ENCODE peak calls at places on chromosome 12, in seven cellular contexts. One of them, this sample, is unnamed.

GRCh38 chr12:69274861-69275260 is 35.5 kb downstream of the CPSF6 start:
- DNase-seq in GDM1: no peak
- DNase-seq in OCI-M1: no peak
- DNase-seq in CD4-positive, alpha-beta T cell: no peak
- DNase-seq in Calu3: no peak
- DNase-seq in T-helper 2 cell: no peak
- DNase-seq in HT1080: no peak
- DNase-seq in this sample: no peak

GRCh38 chr12:44795970-44796369 is 80.1 kb downstream of the NELL2 start:
- DNase-seq in GDM1: no peak
- DNase-seq in OCI-M1: no peak
- DNase-seq in CD4-positive, alpha-beta T cell: no peak
- DNase-seq in Calu3: no peak
- DNase-seq in T-helper 2 cell: no peak
- DNase-seq in HT1080: no peak
- DNase-seq in this sample: no peak

GRCh38 chr12:54870048-54870447 is 15.7 kb downstream of the MUCL1 start:
- DNase-seq in GDM1: no peak
- DNase-seq in OCI-M1: no peak
- DNase-seq in CD4-positive, alpha-beta T cell: no peak
- DNase-seq in Calu3: no peak
- DNase-seq in T-helper 2 cell: no peak
- DNase-seq in HT1080: no peak
- DNase-seq in this sample: no peak

GRCh38 chr12:65830305-65830704 is 6.0 kb downstream of the HMGA2 start:
- DNase-seq in GDM1: no peak
- DNase-seq in OCI-M1: no peak
- DNase-seq in CD4-positive, alpha-beta T cell: no peak
- DNase-seq in Calu3: no peak
- DNase-seq in T-helper 2 cell: no peak
- DNase-seq in HT1080: no peak
- DNase-seq in this sample: no peak

GRCh38 chr12:68291396-68292036 is 38.1 kb upstream of the IL22 start:
- DNase-seq in GDM1: no peak
- DNase-seq in OCI-M1: no peak
- DNase-seq in CD4-positive, alpha-beta T cell: no peak
- DNase-seq in Calu3: no peak
- DNase-seq in T-helper 2 cell: no peak
- DNase-seq in HT1080: no peak
- DNase-seq in this sample: no peak

GRCh38 chr12:32901553-32901952 is 5.0 kb upstream of the PKP2 start:
- DNase-seq in GDM1: no peak
- DNase-seq in OCI-M1: no peak
- DNase-seq in CD4-positive, alpha-beta T cell: no peak
- DNase-seq in Calu3: no peak
- DNase-seq in T-helper 2 cell: no peak
- DNase-seq in HT1080: no peak
- DNase-seq in this sample: no peak

GRCh38 chr12:42589465-42590323 is at the start of gene PRICKLE1:
- DNase-seq in GDM1: no peak
- DNase-seq in OCI-M1: peak
- DNase-seq in CD4-positive, alpha-beta T cell: no peak
- DNase-seq in Calu3: peak
- DNase-seq in T-helper 2 cell: peak
- DNase-seq in HT1080: peak
- DNase-seq in this sample: peak

GRCh38 chr12:56676851-56677601 is 11.1 kb downstream of the PTGES3 start:
- DNase-seq in GDM1: no peak
- DNase-seq in OCI-M1: no peak
- DNase-seq in CD4-positive, alpha-beta T cell: no peak
- DNase-seq in Calu3: no peak
- DNase-seq in T-helper 2 cell: no peak
- DNase-seq in HT1080: no peak
- DNase-seq in this sample: peak

GRCh38 chr12:51409846-51410245 is 14.8 kb upstream of the SLC4A8 start:
- DNase-seq in GDM1: no peak
- DNase-seq in OCI-M1: no peak
- DNase-seq in CD4-positive, alpha-beta T cell: no peak
- DNase-seq in Calu3: no peak
- DNase-seq in T-helper 2 cell: no peak
- DNase-seq in HT1080: no peak
- DNase-seq in this sample: no peak

GRCh38 chr12:65407388-65408149 is 129.1 kb downstream of the MSRB3 start:
- DNase-seq in GDM1: no peak
- DNase-seq in OCI-M1: no peak
- DNase-seq in CD4-positive, alpha-beta T cell: no peak
- DNase-seq in Calu3: no peak
- DNase-seq in T-helper 2 cell: no peak
- DNase-seq in HT1080: no peak
- DNase-seq in this sample: no peak

GRCh38 chr12:55842681-55843429 is at the start of gene MMP19:
- DNase-seq in GDM1: no peak
- DNase-seq in OCI-M1: peak
- DNase-seq in CD4-positive, alpha-beta T cell: no peak
- DNase-seq in Calu3: no peak
- DNase-seq in T-helper 2 cell: no peak
- DNase-seq in HT1080: peak
- DNase-seq in this sample: no peak

GRCh38 chr12:128449146-128449894 is 182.3 kb downstream of the TMEM132C start:
- DNase-seq in GDM1: no peak
- DNase-seq in OCI-M1: no peak
- DNase-seq in CD4-positive, alpha-beta T cell: no peak
- DNase-seq in Calu3: no peak
- DNase-seq in T-helper 2 cell: no peak
- DNase-seq in HT1080: no peak
- DNase-seq in this sample: no peak

GRCh38 chr12:11730299-11731041 is 81.0 kb downstream of the ETV6 start:
- DNase-seq in GDM1: no peak
- DNase-seq in OCI-M1: no peak
- DNase-seq in CD4-positive, alpha-beta T cell: no peak
- DNase-seq in Calu3: peak
- DNase-seq in T-helper 2 cell: no peak
- DNase-seq in HT1080: no peak
- DNase-seq in this sample: peak

GRCh38 chr12:88946377-88946997 is 366.2 kb upstream of the KITLG start:
- DNase-seq in GDM1: peak
- DNase-seq in OCI-M1: peak
- DNase-seq in CD4-positive, alpha-beta T cell: no peak
- DNase-seq in Calu3: no peak
- DNase-seq in T-helper 2 cell: peak
- DNase-seq in HT1080: peak
- DNase-seq in this sample: no peak

GRCh38 chr12:62191747-62192485 is 68.3 kb upstream of the USP15 start:
- DNase-seq in GDM1: no peak
- DNase-seq in OCI-M1: no peak
- DNase-seq in CD4-positive, alpha-beta T cell: peak
- DNase-seq in Calu3: peak
- DNase-seq in T-helper 2 cell: peak
- DNase-seq in HT1080: no peak
- DNase-seq in this sample: no peak

GRCh38 chr12:131923260-131923659 is 5.8 kb upstream of the PUS1 start:
- DNase-seq in GDM1: no peak
- DNase-seq in OCI-M1: no peak
- DNase-seq in CD4-positive, alpha-beta T cell: no peak
- DNase-seq in Calu3: no peak
- DNase-seq in T-helper 2 cell: no peak
- DNase-seq in HT1080: no peak
- DNase-seq in this sample: peak

GRCh38 chr12:43957732-43958131 is 121.9 kb downstream of the TMEM117 start:
- DNase-seq in GDM1: no peak
- DNase-seq in OCI-M1: peak
- DNase-seq in CD4-positive, alpha-beta T cell: no peak
- DNase-seq in Calu3: peak
- DNase-seq in T-helper 2 cell: peak
- DNase-seq in HT1080: peak
- DNase-seq in this sample: no peak

GRCh38 chr12:108454539-108455139 is 60.4 kb upstream of the FICD start:
- DNase-seq in GDM1: no peak
- DNase-seq in OCI-M1: no peak
- DNase-seq in CD4-positive, alpha-beta T cell: no peak
- DNase-seq in Calu3: no peak
- DNase-seq in T-helper 2 cell: no peak
- DNase-seq in HT1080: no peak
- DNase-seq in this sample: no peak

GRCh38 chr12:49131973-49132461 is 822 bp upstream of the TUBA1B start:
- DNase-seq in GDM1: no peak
- DNase-seq in OCI-M1: peak
- DNase-seq in CD4-positive, alpha-beta T cell: no peak
- DNase-seq in Calu3: no peak
- DNase-seq in T-helper 2 cell: peak
- DNase-seq in HT1080: peak
- DNase-seq in this sample: peak

GRCh38 chr12:116242740-116243139 is 34.8 kb downstream of the MED13L start:
- DNase-seq in GDM1: no peak
- DNase-seq in OCI-M1: no peak
- DNase-seq in CD4-positive, alpha-beta T cell: no peak
- DNase-seq in Calu3: no peak
- DNase-seq in T-helper 2 cell: no peak
- DNase-seq in HT1080: no peak
- DNase-seq in this sample: no peak

GRCh38 chr12:11949738-11950403 is 120.9 kb upstream of the BCL2L14 start:
- DNase-seq in GDM1: no peak
- DNase-seq in OCI-M1: no peak
- DNase-seq in CD4-positive, alpha-beta T cell: no peak
- DNase-seq in Calu3: peak
- DNase-seq in T-helper 2 cell: no peak
- DNase-seq in HT1080: no peak
- DNase-seq in this sample: no peak

GRCh38 chr12:89033062-89033461 is 319.2 kb downstream of the DUSP6 start:
- DNase-seq in GDM1: no peak
- DNase-seq in OCI-M1: peak
- DNase-seq in CD4-positive, alpha-beta T cell: no peak
- DNase-seq in Calu3: no peak
- DNase-seq in T-helper 2 cell: no peak
- DNase-seq in HT1080: no peak
- DNase-seq in this sample: no peak

GRCh38 chr12:110585231-110585799 is 2.2 kb upstream of the PPTC7 start:
- DNase-seq in GDM1: peak
- DNase-seq in OCI-M1: peak
- DNase-seq in CD4-positive, alpha-beta T cell: no peak
- DNase-seq in Calu3: no peak
- DNase-seq in T-helper 2 cell: peak
- DNase-seq in HT1080: peak
- DNase-seq in this sample: no peak

GRCh38 chr12:685388-685787 is 22.1 kb upstream of the NINJ2 start:
- DNase-seq in GDM1: peak
- DNase-seq in OCI-M1: peak
- DNase-seq in CD4-positive, alpha-beta T cell: peak
- DNase-seq in Calu3: no peak
- DNase-seq in T-helper 2 cell: peak
- DNase-seq in HT1080: peak
- DNase-seq in this sample: peak

GRCh38 chr12:28563286-28563685 is 373.0 kb downstream of the CCDC91 start:
- DNase-seq in GDM1: no peak
- DNase-seq in OCI-M1: peak
- DNase-seq in CD4-positive, alpha-beta T cell: no peak
- DNase-seq in Calu3: no peak
- DNase-seq in T-helper 2 cell: no peak
- DNase-seq in HT1080: no peak
- DNase-seq in this sample: no peak

GRCh38 chr12:49296836-49297694 is 2.1 kb downstream of the PRPH start:
- DNase-seq in GDM1: no peak
- DNase-seq in OCI-M1: peak
- DNase-seq in CD4-positive, alpha-beta T cell: peak
- DNase-seq in Calu3: peak
- DNase-seq in T-helper 2 cell: peak
- DNase-seq in HT1080: no peak
- DNase-seq in this sample: peak

GRCh38 chr12:86663173-86663572 is 407.0 kb upstream of the MGAT4C start:
- DNase-seq in GDM1: no peak
- DNase-seq in OCI-M1: peak
- DNase-seq in CD4-positive, alpha-beta T cell: no peak
- DNase-seq in Calu3: no peak
- DNase-seq in T-helper 2 cell: no peak
- DNase-seq in HT1080: no peak
- DNase-seq in this sample: no peak

GRCh38 chr12:101557092-101557491 is 37.7 kb upstream of the MYBPC1 start:
- DNase-seq in GDM1: no peak
- DNase-seq in OCI-M1: no peak
- DNase-seq in CD4-positive, alpha-beta T cell: no peak
- DNase-seq in Calu3: no peak
- DNase-seq in T-helper 2 cell: no peak
- DNase-seq in HT1080: no peak
- DNase-seq in this sample: no peak

This sample was measured in transverse colon.